ENCODE peak calls at places on chromosomes 4 and X, in seven cellular contexts. M is T1000; S is heart right ventricle; R is GM10248; E is stimulated activated CD4-positive, alpha-beta T cell treated with anti-CD3 and anti-CD28 coated beads, Interleukin-4, amount 100 ng/mL, for 1 hour; A is NCI-H1930; L is amniotic stem cell. H is an unnamed sample.

GRCh38 chrX:111830561-111830960 is 45.4 kb upstream of the TRPC5OS start:
- DNase-seq in M (no peak), S (no peak), R (no peak), E (no peak), A (no peak), L (no peak), H (no peak)

GRCh38 chr4:102501635-102502382 is 650 bp downstream of the NFKB1 start:
- DNase-seq in M (peak; percentile 34), S (peak; percentile 74), R (peak; percentile 59), E (peak; percentile 67), A (peak; percentile 71), L (peak; percentile 41), H (no peak)

GRCh38 chr4:113109106-113109740 is 59.8 kb downstream of the ANK2 start:
- DNase-seq in M (no peak), S (no peak), R (no peak), E (no peak), A (no peak), L (no peak), H (no peak)

GRCh38 chrX:120205816-120206753 is 44.5 kb upstream of the ZBTB33 start:
- DNase-seq in M (no peak), S (no peak), R (no peak), E (no peak), A (no peak), L (no peak), H (no peak)

GRCh38 chr4:115042496-115042895 is 70.9 kb downstream of the NDST4 start:
- DNase-seq in M (no peak), S (no peak), R (no peak), E (no peak), A (no peak), L (no peak), H (no peak)

GRCh38 chrX:34901761-34902160 is 40.8 kb upstream of the FAM47B start:
- DNase-seq in M (no peak), S (no peak), R (no peak), E (no peak), A (no peak), L (no peak), H (no peak)

GRCh38 chrX:54043696-54044125 is 562 bp downstream of the PHF8 start:
- DNase-seq in M (peak; percentile 22), S (peak; percentile 52), R (peak; percentile 20), E (peak; percentile 43), A (peak; percentile 34), L (no peak), H (no peak)

GRCh38 chr4:97576955-97577354 is 566.3 kb downstream of the STPG2 start:
- DNase-seq in M (no peak), S (no peak), R (no peak), E (no peak), A (peak; percentile 55), L (no peak), H (no peak)

GRCh38 chrX:113400193-113400704 is 559.6 kb upstream of the AMOT start:
- DNase-seq in M (no peak), S (no peak), R (no peak), E (no peak), A (no peak), L (no peak), H (no peak)

GRCh38 chr4:3291969-3292570 is 751 bp upstream of the RGS12 start:
- DNase-seq in M (peak; percentile 69), S (peak; percentile 73), R (no peak), E (peak; percentile 17), A (peak; percentile 26), L (no peak), H (no peak)

GRCh38 chr4:79207281-79207680 is 118.6 kb downstream of the NAA11 start:
- DNase-seq in M (no peak), S (no peak), R (no peak), E (no peak), A (no peak), L (no peak), H (no peak)

GRCh38 chr4:384311-385010 is 46.8 kb downstream of the ZNF141 start:
- DNase-seq in M (no peak), S (no peak), R (no peak), E (no peak), A (no peak), L (no peak), H (no peak)

GRCh38 chr4:3415471-3416141 is 26.2 kb upstream of the HGFAC start:
- DNase-seq in M (no peak), S (peak; percentile 7), R (no peak), E (no peak), A (no peak), L (no peak), H (no peak)

GRCh38 chr4:3257125-3257690 is 8.2 kb downstream of the MSANTD1 start:
- DNase-seq in M (no peak), S (no peak), R (no peak), E (no peak), A (no peak), L (no peak), H (peak; percentile 52)

GRCh38 chrX:143296521-143296920 is 220.8 kb downstream of the SPANXN3 start:
- DNase-seq in M (no peak), S (no peak), R (no peak), E (no peak), A (peak; percentile 20), L (no peak), H (no peak)

GRCh38 chrX:40104649-40105015 is 6.9 kb upstream of the BCOR start:
- DNase-seq in M (peak; percentile 39), S (peak; percentile 50), R (no peak), E (peak; percentile 26), A (no peak), L (peak; percentile 13), H (no peak)

GRCh38 chr4:45578874-45579273 is 545.0 kb downstream of the GABRG1 start:
- DNase-seq in M (no peak), S (no peak), R (no peak), E (no peak), A (no peak), L (no peak), H (no peak)

GRCh38 chrX:15988661-15989603 is 134.3 kb upstream of the AP1S2 start:
- DNase-seq in M (no peak), S (no peak), R (no peak), E (no peak), A (no peak), L (no peak), H (no peak)